ENCODE peak calls at places on chromosomes 11 and 22, in eight cellular contexts. U, V, I, P, Z, G, Q and H are unnamed samples.

GRCh38 chr11:100726709-100727108 is 39.6 kb downstream of the ARHGAP42 start:
- DNase-seq in Q (no peak), G (no peak), P (no peak), V (no peak), Z (no peak), I (no peak), U (no peak), H (no peak)

GRCh38 chr22:39179841-39180335 is 27.4 kb upstream of the CBX7 start:
- DNase-seq in Q (peak; percentile 34), V (no peak), I (no peak), Z (no peak), G (no peak), P (no peak), U (no peak), H (no peak)

GRCh38 chr11:85810871-85811611 is at the start of gene SYTL2:
- DNase-seq in G (peak; percentile 85), U (peak; percentile 68), Z (peak; percentile 58), P (peak; percentile 96), Q (peak; percentile 92), I (peak; percentile 85), V (no peak), H (peak; percentile 28)

GRCh38 chr11:7596975-7597391 is 76.3 kb downstream of the CYB5R2 start:
- DNase-seq in Z (no peak), P (no peak), I (no peak), Q (no peak), U (no peak), G (peak; percentile 13), V (no peak), H (no peak)

GRCh38 chr11:283405-284080 is 5.3 kb downstream of the NLRP6 start:
- DNase-seq in V (no peak), P (peak; percentile 34), Z (no peak), I (no peak), G (no peak), Q (no peak), U (no peak), H (no peak)

GRCh38 chr11:60951909-60952741 is at the start of gene SLC15A3:
- DNase-seq in P (peak; percentile 69), V (no peak), Q (peak; percentile 49), I (no peak), Z (peak; percentile 86), U (peak; percentile 65), G (no peak), H (peak; percentile 85)

GRCh38 chr11:65574147-65574962 is 1.5 kb upstream of the EHBP1L1 start:
- DNase-seq in G (peak; percentile 98), Q (peak; percentile 94), U (peak; percentile 90), P (peak; percentile 98), V (peak; percentile 83), I (peak; percentile 93), Z (peak; percentile 91), H (peak; percentile 100)

GRCh38 chr11:88106685-88107084 is 68.6 kb downstream of the RAB38 start:
- DNase-seq in P (no peak), U (no peak), Z (no peak), V (no peak), Q (no peak), G (no peak), I (no peak), H (no peak)

GRCh38 chr11:11179239-11179638 is 173.8 kb downstream of the CSNK2A3 start:
- DNase-seq in V (peak; percentile 23), U (no peak), P (no peak), Q (no peak), I (no peak), Z (no peak), G (peak; percentile 73), H (peak; percentile 74)

GRCh38 chr11:44625759-44626523 is 60.5 kb downstream of the CD82 start:
- DNase-seq in Q (no peak), G (no peak), I (no peak), V (no peak), U (no peak), Z (no peak), P (no peak), H (no peak)

GRCh38 chr11:69569306-69570200 is 71.4 kb upstream of the CCND1 start:
- DNase-seq in Z (no peak), Q (no peak), G (no peak), U (no peak), V (no peak), I (no peak), P (peak; percentile 44), H (no peak)

GRCh38 chr11:13314676-13315394 is 37.2 kb downstream of the BMAL1 start:
- DNase-seq in G (no peak), P (no peak), V (no peak), I (no peak), Q (peak; percentile 57), Z (no peak), U (no peak), H (no peak)

GRCh38 chr11:82944198-82944597 is 42.7 kb downstream of the DDIAS start:
- DNase-seq in V (no peak), I (no peak), U (no peak), P (no peak), Q (peak; percentile 11), Z (no peak), G (no peak), H (no peak)

GRCh38 chr11:15941206-15941770 is 415.1 kb downstream of the SOX6 start:
- DNase-seq in P (peak; percentile 88), G (no peak), V (no peak), I (peak; percentile 64), Z (no peak), Q (peak; percentile 62), U (no peak), H (no peak)

DNA sequence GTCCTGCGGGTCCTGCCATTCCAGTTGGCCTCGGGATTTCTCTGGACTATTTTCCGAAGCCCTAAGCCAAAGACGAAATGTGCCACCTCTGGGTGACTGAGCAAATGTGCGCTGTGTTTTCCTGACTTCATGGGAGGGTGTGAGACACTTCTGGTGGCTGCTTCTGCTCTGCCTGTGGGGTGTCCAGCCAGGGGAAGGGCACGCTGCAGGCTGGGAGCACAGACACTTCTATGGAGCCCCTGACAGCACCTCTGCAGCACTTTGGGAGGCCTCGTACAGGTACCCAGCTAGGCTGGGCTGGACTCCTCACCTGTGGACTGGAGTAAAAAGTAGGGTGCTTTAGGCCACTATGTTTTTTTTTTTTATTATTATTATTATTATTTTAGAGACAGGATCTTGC is 17.7 kb downstream of the TANGO2 start:
- DNase-seq in Z (no peak), I (peak; percentile 20), P (no peak), V (no peak), U (no peak), Q (no peak), G (no peak), H (no peak)
- H3K4me3 ChIP-seq in Z (no peak overlapping the region), I (no peak overlapping the region), P (no peak overlapping the region), V (no peak overlapping the region), U (no peak overlapping the region), Q (no peak overlapping the region), G (no peak overlapping the region), H (no peak overlapping the region)

GRCh38 chr11:6433998-6434650 is 6.7 kb downstream of the HPX start:
- DNase-seq in G (no peak), Z (no peak), U (no peak), P (no peak), Q (no peak), V (no peak), I (no peak), H (no peak)

GRCh38 chr11:6440906-6441358 is at the start of gene HPX:
- DNase-seq in P (no peak), I (no peak), V (no peak), G (no peak), Q (no peak), Z (no peak), U (no peak), H (no peak)

GRCh38 chr11:6437423-6437822 is 3.4 kb downstream of the HPX start:
- DNase-seq in I (no peak), G (no peak), Z (no peak), U (no peak), Q (no peak), P (no peak), V (no peak), H (no peak)

GRCh38 chr11:6438979-6439571 is 1.7 kb downstream of the HPX start:
- DNase-seq in U (no peak), V (peak; percentile 43), I (no peak), G (peak; percentile 52), Z (peak; percentile 41), P (no peak), Q (peak; percentile 69), H (no peak)

GRCh38 chr11:6437993-6438392 is 2.8 kb downstream of the HPX start:
- DNase-seq in P (no peak), U (no peak), Z (no peak), I (no peak), V (no peak), G (no peak), Q (no peak), H (no peak)
- H3K4me1 ChIP-seq in P (no peaks in the 10 kb centered on the region), U (no peaks in the 10 kb centered on the region), Z (peaks cover 8% of the 10 kb centered on the region), I (no peaks in the 10 kb centered on the region), V (peaks cover under 1% of the 10 kb centered on the region), G (no peaks in the 10 kb centered on the region), Q (no peaks in the 10 kb centered on the region), H (no peaks in the 10 kb centered on the region)

GRCh38 chr11:121535122-121535796 is 82.5 kb upstream of the SORL1-AS1 start:
- DNase-seq in I (no peak), Q (no peak), V (no peak), G (peak; percentile 55), P (no peak), Z (no peak), U (no peak), H (no peak)
- H3K27ac ChIP-seq in I (no peak overlapping the region), Q (no peak overlapping the region), V (no peak overlapping the region), G (peak overlapping the region; percentile 15), P (no peak overlapping the region), Z (no peak overlapping the region), U (no peak overlapping the region), H (no peak overlapping the region)

GRCh38 chr11:124865902-124866851 is 945 bp downstream of the ROBO3 start:
- DNase-seq in Z (no peak), Q (peak; percentile 83), I (peak; percentile 71), G (peak; percentile 30), P (peak; percentile 94), U (peak; percentile 58), V (no peak), H (no peak)
- H3K4me3 ChIP-seq in Z (peak overlapping the region; percentile 44), Q (peak overlapping the region; percentile 57), I (peak overlapping the region; percentile 28), G (peak overlapping the region; percentile 18), P (peak overlapping the region; percentile 17), U (no peak overlapping the region), V (no peak overlapping the region), H (no peak overlapping the region)

DNA sequence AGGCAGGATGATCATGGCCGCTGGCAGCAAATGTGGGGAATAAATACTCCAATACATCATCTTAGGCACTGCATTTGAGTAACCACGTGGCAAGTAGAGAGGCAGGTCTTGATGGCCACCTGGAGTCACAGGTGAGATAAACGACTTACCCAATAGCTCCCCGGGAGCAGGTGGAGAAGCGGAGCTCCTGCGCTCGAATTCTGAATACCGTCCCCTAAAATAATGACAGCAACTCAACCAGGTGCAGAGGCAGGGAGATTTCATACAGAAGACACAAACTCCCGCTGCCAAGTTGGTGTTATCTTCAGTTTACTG is 525 bp downstream of the SLC43A3 start:
- DNase-seq in V (no peak), U (no peak), Q (no peak), G (peak; percentile 4), P (no peak), Z (no peak), I (no peak), H (no peak)
- H3K4me1 ChIP-seq in V (peaks cover 21% of the 10 kb centered on the region), U (peaks cover 23% of the 10 kb centered on the region), Q (no peaks in the 10 kb centered on the region), G (peaks cover 43% of the 10 kb centered on the region), P (peaks cover 56% of the 10 kb centered on the region), Z (peaks cover 39% of the 10 kb centered on the region), I (peaks cover 21% of the 10 kb centered on the region), H (peaks cover 43% of the 10 kb centered on the region)